ENCODE peak calls at places on chromosomes 2 and 18, in four cellular contexts. E is HepG2, C is SK-N-SH, P is K562. H is an unnamed sample.

GRCh38 chr18:10006261-10006903 is 92.6 kb downstream of the VAPA start:
- DNase-seq in P (no peak), E (no peak), C (peak), H (no peak)

GRCh38 chr2:115190459-115190858 is 748.0 kb downstream of the DPP10 start:
- DNase-seq in C (no peak), E (no peak), P (no peak), H (no peak)

GRCh38 chr18:59057969-59058368 is 81.7 kb upstream of the SEC11C start:
- DNase-seq in E (no peak), P (no peak), C (no peak), H (no peak)

GRCh38 chr18:58793361-58793760 is 71.3 kb upstream of the ZNF532 start:
- DNase-seq in P (no peak), C (no peak), E (no peak), H (no peak)

GRCh38 chr2:12155308-12156061 is 409.1 kb downstream of the LPIN1 start:
- DNase-seq in E (no peak), C (no peak), P (no peak), H (no peak)

GRCh38 chr2:190867182-190867581 is 13.4 kb upstream of the GLS start:
- DNase-seq in P (no peak), C (no peak), E (no peak), H (no peak)

GRCh38 chr18:23939896-23940295 is 74.7 kb upstream of the TTC39C start:
- DNase-seq in E (no peak), C (peak), P (no peak), H (no peak)

GRCh38 chr2:239303711-239304532 is 96.9 kb downstream of the HDAC4 start:
- DNase-seq in E (no peak), C (no peak), P (no peak), H (no peak)

GRCh38 chr2:164655750-164656149 is 34.5 kb upstream of the GRB14 start:
- DNase-seq in C (no peak), E (no peak), P (no peak), H (no peak)

GRCh38 chr2:236454076-236454475 is 115.5 kb upstream of the ACKR3 start:
- DNase-seq in E (no peak), C (no peak), P (no peak), H (no peak)

GRCh38 chr2:120991401-120991800 is 255.7 kb downstream of the GLI2 start:
- DNase-seq in C (no peak), P (no peak), E (no peak), H (no peak)

GRCh38 chr2:202237787-202238233 is 587 bp downstream of the SUMO1 start:
- DNase-seq in C (peak), P (no peak), E (peak), H (no peak)

GRCh38 chr18:48333563-48333962 is 75.6 kb downstream of the ZBTB7C start:
- DNase-seq in E (no peak), C (no peak), P (no peak), H (peak)

GRCh38 chr2:50401772-50402653 is 629.9 kb downstream of the NRXN1 start:
- DNase-seq in E (peak), P (peak), C (peak), H (peak)

GRCh38 chr2:78644849-78645248 is 380.7 kb upstream of the REG3G start:
- DNase-seq in C (no peak), P (no peak), E (no peak), H (no peak)

GRCh38 chr2:23541453-23542334 is 156.7 kb downstream of the KLHL29 start:
- DNase-seq in E (no peak), C (no peak), P (no peak), H (no peak)

GRCh38 chr18:26487437-26487836 is 60.9 kb downstream of the KCTD1 start:
- DNase-seq in E (peak), P (no peak), C (no peak), H (no peak)

GRCh38 chr18:58390399-58390798 is 238.5 kb downstream of the ALPK2 start:
- DNase-seq in P (no peak), C (no peak), E (no peak), H (no peak)

GRCh38 chr2:12484536-12485115 is 232.1 kb upstream of the TRIB2 start:
- DNase-seq in P (no peak), E (no peak), C (no peak), H (no peak)

GRCh38 chr2:74835831-74836674 is 2.1 kb downstream of the HK2 start:
- DNase-seq in C (peak), P (peak), E (peak), H (no peak)

GRCh38 chr2:7584017-7584416 is 666.8 kb downstream of the RNF144A start:
- DNase-seq in C (no peak), P (no peak), E (no peak), H (no peak)

GRCh38 chr2:111667001-111667400 is 217.0 kb downstream of the ANAPC1 start:
- DNase-seq in C (no peak), E (no peak), P (no peak), H (no peak)

GRCh38 chr2:62505109-62505508 is 886 bp downstream of the TMEM17 start:
- DNase-seq in C (no peak), P (peak), E (no peak), H (no peak)

GRCh38 chr2:38433607-38433975 is 56.5 kb upstream of the ATL2 start:
- DNase-seq in P (no peak), C (no peak), E (no peak), H (no peak)

GRCh38 chr2:74815955-74816354 is 18.0 kb upstream of the HK2 start:
- DNase-seq in P (no peak), E (no peak), C (no peak), H (no peak)

GRCh38 chr2:136004920-136005319 is 19.5 kb upstream of the DARS1 start:
- DNase-seq in P (no peak), E (no peak), C (no peak), H (no peak)

GRCh38 chr2:134980639-134981038 is 62.0 kb downstream of the CCNT2 start:
- DNase-seq in P (no peak), E (no peak), C (no peak), H (no peak)

GRCh38 chr2:121944072-121944829 is 188.8 kb downstream of the TSN start:
- DNase-seq in C (no peak), E (no peak), P (no peak), H (no peak)

GRCh38 chr2:62415019-62415431 is 91.0 kb downstream of the TMEM17 start:
- DNase-seq in C (no peak), E (no peak), P (no peak), H (no peak)

GRCh38 chr2:136154384-136154783 is 36.4 kb upstream of the CXCR4 start:
- DNase-seq in C (no peak), E (no peak), P (no peak), H (no peak)

GRCh38 chr2:29759342-29759741 is 162.0 kb downstream of the ALK start:
- DNase-seq in E (no peak), C (no peak), P (no peak), H (no peak)

GRCh38 chr2:240455719-240456606 is 20.5 kb downstream of the GPC1 start:
- DNase-seq in E (no peak), C (no peak), P (no peak), H (peak)

GRCh38 chr2:230931556-230932231 is 6.7 kb upstream of the GPR55 start:
- DNase-seq in E (no peak), C (no peak), P (no peak), H (no peak)

GRCh38 chr2:152468832-152469692 is 134.1 kb downstream of the FMNL2 start:
- DNase-seq in E (no peak), C (no peak), P (no peak), H (no peak)

GRCh38 chr2:189561371-189561948 is 19.1 kb downstream of the SLC40A1 start:
- DNase-seq in E (no peak), P (no peak), C (no peak), H (no peak)

GRCh38 chr2:8684421-8684884 is 2.6 kb downstream of the ID2 start:
- DNase-seq in P (peak), C (peak), E (peak), H (no peak)

GRCh38 chr18:77191241-77191751 is 58.4 kb upstream of the GALR1 start:
- DNase-seq in P (no peak), C (no peak), E (no peak), H (no peak)
- TF ChIP-seq FOXJ3 in P (no peak), C (no peak), E (no peak), H (no peak)

DNA sequence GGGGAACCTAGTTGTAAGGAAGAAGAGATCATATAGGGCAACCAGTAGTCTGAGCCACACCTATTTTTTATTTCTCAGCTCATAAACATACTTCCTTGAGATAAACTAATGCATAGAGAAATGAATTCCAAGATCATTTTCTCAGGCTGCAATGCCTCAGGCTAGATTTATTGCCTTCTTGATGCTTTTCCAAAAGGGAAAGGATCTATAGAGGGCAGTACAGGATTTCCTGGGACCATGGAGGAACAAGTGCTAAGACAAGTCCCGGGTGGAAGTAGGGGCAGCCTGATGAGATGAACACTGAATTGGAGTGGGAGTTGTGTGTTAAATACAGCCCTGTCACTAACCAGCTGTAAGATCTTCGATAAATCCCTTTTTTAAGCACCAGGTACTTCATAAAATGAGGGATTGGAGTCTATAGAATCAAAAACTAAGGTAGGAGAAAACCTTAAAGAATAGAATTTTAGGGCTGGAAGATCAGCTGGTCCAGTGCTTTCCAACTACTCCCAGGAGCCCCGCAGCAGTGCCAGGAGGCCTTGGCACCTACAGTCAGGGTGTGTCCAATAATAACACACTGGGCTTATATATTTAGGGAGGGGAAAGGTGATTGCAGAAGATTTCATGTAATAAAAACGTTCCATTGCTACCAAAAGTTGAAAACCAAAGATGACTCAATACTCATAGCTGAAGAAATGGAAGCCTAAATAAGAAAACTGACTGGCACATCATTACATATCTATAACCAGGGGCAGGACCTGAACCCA is 58.1 kb downstream of the SERTAD2 start:
- DNase-seq in C (no peak), P (no peak), E (peak), H (no peak)
- TF ChIP-seq FOXJ3 in C (no peak), P (no peak), E (no peak), H (no peak)

GRCh38 chr2:177756346-177756745 is 316.2 kb downstream of the PDE11A start:
- DNase-seq in C (no peak), P (no peak), E (no peak), H (no peak)

GRCh38 chr2:177754476-177754873 is 318.1 kb downstream of the PDE11A start:
- DNase-seq in P (no peak), C (peak), E (no peak), H (no peak)

GRCh38 chr2:177748360-177748759 is 324.2 kb downstream of the PDE11A start:
- DNase-seq in P (no peak), E (no peak), C (no peak), H (no peak)

GRCh38 chr2:177758591-177759371 is 313.8 kb downstream of the PDE11A start:
- DNase-seq in E (peak), C (peak), P (peak), H (peak)

DNA sequence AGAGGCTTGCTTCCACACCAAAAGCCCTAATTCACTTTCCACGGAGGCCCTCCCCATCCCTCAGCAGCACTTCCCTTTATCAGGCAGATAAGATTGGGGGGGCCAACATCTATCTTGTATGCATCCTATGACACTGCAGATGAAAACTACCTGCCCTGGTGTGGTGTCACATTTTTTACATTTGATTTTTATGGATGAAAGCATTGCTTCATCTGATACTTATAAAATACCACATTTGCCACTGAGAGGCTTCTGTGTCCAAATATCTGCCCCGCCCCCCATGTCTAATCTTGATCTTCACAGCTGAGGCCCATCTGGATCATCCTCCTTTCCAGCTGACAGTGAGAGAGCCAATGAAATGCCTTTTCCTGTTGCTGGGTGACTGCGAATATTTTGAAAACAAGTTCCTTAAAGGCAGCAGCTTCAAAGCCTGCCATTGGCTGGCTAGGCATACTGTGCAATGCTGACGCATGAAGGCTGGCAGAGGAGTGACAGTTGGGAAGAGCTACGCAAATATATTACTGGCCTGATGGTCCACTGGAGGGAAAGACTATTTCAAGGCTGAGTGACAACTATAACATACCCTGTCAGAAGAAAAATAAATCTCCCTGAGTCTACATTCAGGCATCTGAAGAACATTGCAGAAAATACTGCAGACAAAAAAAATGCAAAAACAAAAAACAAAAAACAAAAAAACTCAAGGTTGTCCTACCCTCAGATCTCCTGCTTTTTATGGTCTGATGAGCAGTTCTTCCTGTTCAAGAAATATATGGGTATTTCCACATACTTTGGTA is 318.7 kb downstream of the PDE11A start:
- DNase-seq in P (peak), C (peak), E (no peak), H (peak)
- TF ChIP-seq FOXJ3 in P (peak), C (no peak), E (no peak), H (no peak)

GRCh38 chr18:50401888-50402287 is 27.0 kb downstream of the SKA1 start:
- DNase-seq in P (peak), C (peak), E (peak), H (peak)
- TF ChIP-seq FOXJ3 in P (no peak), C (no peak), E (no peak), H (no peak)

GRCh38 chr18:14945984-14946383 is 198.0 kb downstream of the ANKRD30B start:
- DNase-seq in E (no peak), P (no peak), C (no peak), H (no peak)

GRCh38 chr18:14945286-14945685 is 197.3 kb downstream of the ANKRD30B start:
- DNase-seq in E (no peak), C (no peak), P (no peak), H (no peak)

GRCh38 chr18:14947482-14948162 is 199.7 kb downstream of the ANKRD30B start:
- DNase-seq in P (no peak), E (no peak), C (no peak), H (no peak)

GRCh38 chr18:14948163-14948540 is 200.2 kb downstream of the ANKRD30B start:
- DNase-seq in C (no peak), P (no peak), E (no peak), H (no peak)

DNA sequence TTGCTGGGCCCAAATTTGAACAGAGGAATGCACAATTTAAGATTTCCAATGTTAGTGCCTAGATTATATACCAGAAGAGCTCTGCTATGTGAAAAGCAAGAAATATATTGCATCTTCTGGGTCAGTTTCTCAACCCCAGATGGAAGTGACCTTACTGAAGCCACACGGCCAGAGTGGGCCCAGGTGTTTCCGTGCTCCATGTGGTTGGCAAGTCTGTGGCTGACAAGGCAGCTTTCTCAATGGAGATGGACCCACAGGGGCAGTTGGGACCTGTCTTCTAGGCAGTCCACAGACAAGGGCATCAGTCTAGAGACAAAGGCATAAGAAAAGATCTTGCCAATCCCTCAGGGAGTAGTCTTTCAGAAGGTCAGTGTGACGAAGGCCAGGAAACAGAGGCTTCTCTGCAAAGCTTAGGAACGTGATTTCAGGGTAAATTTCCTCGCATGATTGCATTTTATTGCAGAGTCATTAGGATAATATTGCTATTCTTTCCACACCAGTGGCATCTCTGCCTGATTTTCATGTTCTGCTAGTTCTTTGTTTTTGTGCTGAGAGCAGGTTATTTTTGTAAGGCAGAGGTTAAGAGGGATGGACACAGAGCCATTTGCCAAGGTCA is 201.9 kb downstream of the ANKRD30B start:
- DNase-seq in C (no peak), P (no peak), E (no peak), H (no peak)
- TF ChIP-seq FOXJ3 in C (no peak), P (no peak), E (no peak), H (no peak)

GRCh38 chr2:208033701-208034502 is 8.6 kb upstream of the PLEKHM3 start:
- DNase-seq in E (peak), C (no peak), P (peak), H (peak)
- TF ChIP-seq FOXJ3 in E (peak), C (no peak), P (no peak), H (no peak)

GRCh38 chr2:237456200-237456731 is 30.8 kb upstream of the MLPH start:
- DNase-seq in C (no peak), P (no peak), E (no peak), H (no peak)
- TF ChIP-seq FOXJ3 in C (no peak), P (no peak), E (no peak), H (no peak)

H was measured in WTC11.